ENCODE peak calls at places on chromosome 17, in four cellular contexts. A is CD4-positive, alpha-beta memory T cell; S is A549; F is mesenchymal stem cell. O is an unnamed sample. For H3K4me1, the result is how much of the 10 kb centered on the place peaks cover.

GRCh38 chr17:67779098-67779672 is 46.1 kb upstream of the BPTF start:
- DNase-seq in A (peak), S (peak), F (peak), O (peak)

GRCh38 chr17:77206125-77206523 is 65.4 kb downstream of the SEC14L1 start:
- DNase-seq in A (no peak), S (no peak), F (peak), O (no peak)

GRCh38 chr17:32317353-32317752 is 24.6 kb downstream of the C17orf75 start:
- DNase-seq in A (no peak), S (no peak), F (no peak), O (no peak)

GRCh38 chr17:6110592-6110991 is 40.4 kb downstream of the WSCD1 start:
- DNase-seq in A (no peak), S (peak), F (peak), O (no peak)

GRCh38 chr17:50767030-50767429 is 288 bp downstream of the ANKRD40CL start:
- DNase-seq in A (no peak), S (no peak), F (no peak), O (no peak)

GRCh38 chr17:8288336-8289102 is at the start of gene RANGRF:
- DNase-seq in A (peak), S (peak), F (peak), O (peak)

GRCh38 chr17:71677444-71677843 is 443.4 kb upstream of the SOX9 start:
- DNase-seq in A (no peak), S (no peak), F (no peak), O (no peak)

GRCh38 chr17:82126479-82127314 is 28.7 kb upstream of the FASN start:
- DNase-seq in A (peak), S (no peak), F (no peak), O (peak)

GRCh38 chr17:80886641-80887573 is 104.7 kb upstream of the CHMP6 start:
- DNase-seq in A (no peak), S (no peak), F (no peak), O (no peak)

GRCh38 chr17:35017021-35017420 is 36.7 kb downstream of the LIG3 start:
- DNase-seq in A (no peak), S (no peak), F (no peak), O (no peak)

GRCh38 chr17:70344356-70345060 is 175.2 kb downstream of the KCNJ2 start:
- DNase-seq in A (no peak), S (no peak), F (peak), O (no peak)

GRCh38 chr17:49101054-49101534 is 31.5 kb upstream of the B4GALNT2 start:
- DNase-seq in A (no peak), S (no peak), F (peak), O (no peak)

GRCh38 chr17:44501866-44502265 is 1.3 kb downstream of the GPATCH8 start:
- DNase-seq in A (no peak), S (no peak), F (peak), O (no peak)

GRCh38 chr17:1002412-1002753 is 5.5 kb downstream of the TIMM22 start:
- DNase-seq in A (no peak), S (no peak), F (peak), O (no peak)

GRCh38 chr17:33572615-33573014 is 279.5 kb upstream of the ASIC2 start:
- DNase-seq in A (no peak), S (peak), F (peak), O (no peak)

GRCh38 chr17:76272541-76273434 is 7.6 kb downstream of the UBALD2 start:
- DNase-seq in A (peak), S (no peak), F (peak), O (peak)

GRCh38 chr17:49447603-49448325 is 33.1 kb upstream of the PHB1 start:
- DNase-seq in A (no peak), S (no peak), F (no peak), O (no peak)

GRCh38 chr17:55606431-55606830 is 95.2 kb upstream of the SMIM36 start:
- DNase-seq in A (no peak), S (no peak), F (peak), O (no peak)

GRCh38 chr17:66650490-66650877 is 184.4 kb upstream of the CACNG5 start:
- DNase-seq in A (no peak), S (no peak), F (no peak), O (no peak)

GRCh38 chr17:17781591-17782424 is 55.0 kb downstream of the SREBF1 start:
- DNase-seq in A (peak), S (peak), F (peak), O (peak)

GRCh38 chr17:71985111-71986039 is 135.4 kb upstream of the SOX9 start:
- DNase-seq in A (no peak), S (no peak), F (no peak), O (no peak)

GRCh38 chr17:35160354-35161201 is 13.0 kb downstream of the UNC45B start:
- DNase-seq in A (peak), S (no peak), F (no peak), O (peak)

GRCh38 chr17:80871341-80871740 is 120.3 kb upstream of the CHMP6 start:
- DNase-seq in A (peak), S (no peak), F (no peak), O (no peak)

GRCh38 chr17:16273499-16273898 is 56.5 kb downstream of the PIGL start:
- DNase-seq in A (no peak), S (no peak), F (no peak), O (no peak)

GRCh38 chr17:8221663-8222379 is 11.4 kb upstream of the AURKB start:
- DNase-seq in A (peak), S (peak), F (peak), O (peak)

GRCh38 chr17:56478836-56479447 is 114.6 kb upstream of the NOG start:
- DNase-seq in A (no peak), S (peak), F (peak), O (no peak)

GRCh38 chr17:30433514-30433913 is 43.7 kb upstream of the GOSR1 start:
- DNase-seq in A (no peak), S (peak), F (peak), O (no peak)

GRCh38 chr17:44223574-44224046 is 4.1 kb upstream of the UBTF start:
- DNase-seq in A (no peak), S (no peak), F (no peak), O (no peak)

GRCh38 chr17:31327534-31328526 is 6.4 kb upstream of the EVI2A start:
- DNase-seq in A (no peak), S (peak), F (peak), O (no peak)

GRCh38 chr17:67151717-67152116 is 93.3 kb downstream of the HELZ start:
- DNase-seq in A (no peak), S (peak), F (no peak), O (no peak)

GRCh38 chr17:13420294-13421277 is 181.1 kb downstream of the HS3ST3A1 start:
- DNase-seq in A (no peak), S (peak), F (peak), O (no peak)

GRCh38 chr17:65191805-65192740 is 54.9 kb downstream of the RGS9 start:
- DNase-seq in A (no peak), S (peak), F (peak), O (no peak)

GRCh38 chr17:48048321-48049140 is at the start of gene NFE2L1:
- DNase-seq in A (peak), S (peak), F (peak), O (peak)

GRCh38 chr17:8226536-8227237 is 16.3 kb upstream of the AURKB start:
- DNase-seq in A (peak), S (peak), F (peak), O (peak)

GRCh38 chr17:7361906-7362305 is 7.0 kb downstream of the TMEM95 start:
- DNase-seq in A (no peak), S (no peak), F (no peak), O (no peak)

GRCh38 chr17:45972531-45972930 is 26.5 kb upstream of the STH start:
- DNase-seq in A (no peak), S (no peak), F (no peak), O (no peak)
- H3K27ac ChIP-seq in A (no peak), S (no peak), F (no peak), O (no peak)

GRCh38 chr17:4836221-4836620 is 3.1 kb downstream of the MINK1 start:
- DNase-seq in A (no peak), S (no peak), F (no peak), O (no peak)

GRCh38 chr17:4839965-4840892 is 7.1 kb downstream of the MINK1 start:
- DNase-seq in A (no peak), S (no peak), F (peak), O (no peak)

GRCh38 chr17:4839221-4839620 is 6.1 kb downstream of the MINK1 start:
- DNase-seq in A (no peak), S (no peak), F (no peak), O (no peak)

GRCh38 chr17:4837471-4838305 is 4.5 kb downstream of the MINK1 start:
- DNase-seq in A (no peak), S (no peak), F (no peak), O (no peak)

DNA sequence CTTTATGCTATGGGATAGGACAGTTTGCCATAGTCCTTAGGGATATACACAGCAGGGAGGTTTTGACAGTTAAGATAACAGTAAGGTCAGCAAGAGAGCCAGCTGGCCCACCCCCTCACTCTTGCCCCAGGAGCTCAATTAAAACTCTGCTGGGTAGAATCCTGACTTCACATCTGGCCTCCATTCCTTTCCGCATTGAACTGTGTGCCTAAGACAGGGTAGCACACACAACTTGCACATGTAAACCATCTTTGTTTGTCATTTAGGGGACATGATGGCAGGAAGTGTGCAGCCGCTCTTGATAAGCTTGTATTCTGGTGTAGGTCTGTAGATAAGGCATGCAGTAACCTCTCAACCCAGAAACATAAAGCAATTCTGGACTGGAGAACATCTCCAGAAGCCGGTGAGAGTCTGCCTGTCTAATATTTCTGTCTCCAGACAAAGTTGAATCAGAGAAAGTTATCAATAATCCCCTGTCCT is 5.2 kb downstream of the MINK1 start:
- DNase-seq in A (no peak), S (no peak), F (no peak), O (no peak)
- H3K4me1 ChIP-seq in A (half or more), S (under half), F (under half), O (under half)

GRCh38 chr17:27895110-27895895 is 2.1 kb upstream of the LYRM9 start:
- DNase-seq in A (no peak), S (no peak), F (no peak), O (no peak)

GRCh38 chr17:27891841-27892240 is 1.3 kb downstream of the LYRM9 start:
- DNase-seq in A (no peak), S (no peak), F (no peak), O (no peak)

GRCh38 chr17:27892542-27892865 is 661 bp downstream of the LYRM9 start:
- DNase-seq in A (no peak), S (no peak), F (no peak), O (no peak)

GRCh38 chr17:27893834-27894503 is 804 bp upstream of the LYRM9 start:
- DNase-seq in A (no peak), S (no peak), F (no peak), O (no peak)

DNA sequence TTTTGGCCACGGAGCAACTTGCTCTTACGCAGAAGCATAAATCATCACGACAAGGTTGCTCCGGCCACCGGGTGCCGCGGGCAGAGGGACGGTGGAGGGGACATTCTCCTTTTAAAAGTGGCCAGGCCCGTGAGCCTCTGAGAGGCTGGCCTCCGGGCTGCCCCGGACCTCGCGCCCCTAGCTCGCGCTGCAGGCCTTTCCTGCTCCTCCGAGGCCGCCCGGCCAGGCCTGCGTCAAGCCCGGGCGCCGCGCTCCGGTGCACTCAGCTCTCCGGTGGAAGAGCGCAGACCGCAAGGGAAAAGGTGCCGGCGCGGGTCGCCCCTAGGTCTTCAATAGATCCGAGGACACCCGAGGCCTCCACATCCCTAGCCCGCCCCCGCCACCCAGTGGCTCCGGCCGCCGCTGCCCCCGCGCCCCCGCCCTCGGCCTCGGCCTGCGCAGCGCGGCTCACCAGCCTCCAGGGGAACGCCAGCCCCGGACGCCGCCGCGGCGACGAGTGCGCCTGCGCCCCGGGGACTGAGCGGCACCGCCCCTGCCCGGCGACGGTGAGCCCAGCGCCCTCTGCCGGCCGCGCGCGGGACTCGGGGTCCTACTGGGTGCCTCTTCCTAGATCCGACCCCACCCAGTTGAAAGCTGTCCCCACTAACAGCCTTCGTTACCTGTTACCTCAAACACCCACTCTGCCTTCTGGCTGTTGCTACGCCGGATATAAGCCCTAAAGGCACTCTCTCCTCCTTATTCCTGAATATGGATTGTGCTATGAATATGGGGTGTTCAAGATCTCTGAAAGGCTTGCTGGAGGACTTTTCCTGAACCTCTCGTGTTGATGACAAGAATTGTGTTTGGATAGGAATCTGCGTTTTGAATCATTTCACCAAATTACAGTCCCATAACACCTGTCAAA is at the start of gene LYRM9:
- DNase-seq in A (peak), S (peak), F (peak), O (peak)
- H3K27ac ChIP-seq in A (peak), S (peak), F (no peak), O (peak)

GRCh38 chr17:2222901-2223616 is 80.5 kb downstream of the SMG6 start:
- DNase-seq in A (peak), S (no peak), F (peak), O (peak)

GRCh38 chr17:2223617-2223927 is 80.0 kb downstream of the SMG6 start:
- DNase-seq in A (no peak), S (no peak), F (no peak), O (no peak)

GRCh38 chr17:2218426-2218825 is 85.2 kb downstream of the SMG6 start:
- DNase-seq in A (no peak), S (no peak), F (no peak), O (no peak)

GRCh38 chr17:2227025-2227699 is 76.4 kb downstream of the SMG6 start:
- DNase-seq in A (no peak), S (no peak), F (no peak), O (no peak)

GRCh38 chr17:2222301-2222700 is 81.3 kb downstream of the SMG6 start:
- DNase-seq in A (no peak), S (no peak), F (no peak), O (no peak)
- H3K4me1 ChIP-seq in A (under half), S (under half), F (under half), O (under half)

GRCh38 chr17:41518031-41518430 is 659 bp downstream of the KRT15 start:
- DNase-seq in A (no peak), S (no peak), F (no peak), O (no peak)

GRCh38 chr17:41518789-41519449 is at the start of gene KRT15:
- DNase-seq in A (no peak), S (no peak), F (no peak), O (no peak)

GRCh38 chr17:41512789-41513547 is 5.7 kb downstream of the KRT15 start:
- DNase-seq in A (no peak), S (no peak), F (no peak), O (no peak)

GRCh38 chr17:41516828-41517283 is 1.8 kb downstream of the KRT15 start:
- DNase-seq in A (no peak), S (no peak), F (no peak), O (no peak)

GRCh38 chr17:41516147-41516827 is 2.4 kb downstream of the KRT15 start:
- DNase-seq in A (no peak), S (no peak), F (no peak), O (no peak)
- H3K27ac ChIP-seq in A (no peak), S (no peak), F (no peak), O (no peak)

DNA sequence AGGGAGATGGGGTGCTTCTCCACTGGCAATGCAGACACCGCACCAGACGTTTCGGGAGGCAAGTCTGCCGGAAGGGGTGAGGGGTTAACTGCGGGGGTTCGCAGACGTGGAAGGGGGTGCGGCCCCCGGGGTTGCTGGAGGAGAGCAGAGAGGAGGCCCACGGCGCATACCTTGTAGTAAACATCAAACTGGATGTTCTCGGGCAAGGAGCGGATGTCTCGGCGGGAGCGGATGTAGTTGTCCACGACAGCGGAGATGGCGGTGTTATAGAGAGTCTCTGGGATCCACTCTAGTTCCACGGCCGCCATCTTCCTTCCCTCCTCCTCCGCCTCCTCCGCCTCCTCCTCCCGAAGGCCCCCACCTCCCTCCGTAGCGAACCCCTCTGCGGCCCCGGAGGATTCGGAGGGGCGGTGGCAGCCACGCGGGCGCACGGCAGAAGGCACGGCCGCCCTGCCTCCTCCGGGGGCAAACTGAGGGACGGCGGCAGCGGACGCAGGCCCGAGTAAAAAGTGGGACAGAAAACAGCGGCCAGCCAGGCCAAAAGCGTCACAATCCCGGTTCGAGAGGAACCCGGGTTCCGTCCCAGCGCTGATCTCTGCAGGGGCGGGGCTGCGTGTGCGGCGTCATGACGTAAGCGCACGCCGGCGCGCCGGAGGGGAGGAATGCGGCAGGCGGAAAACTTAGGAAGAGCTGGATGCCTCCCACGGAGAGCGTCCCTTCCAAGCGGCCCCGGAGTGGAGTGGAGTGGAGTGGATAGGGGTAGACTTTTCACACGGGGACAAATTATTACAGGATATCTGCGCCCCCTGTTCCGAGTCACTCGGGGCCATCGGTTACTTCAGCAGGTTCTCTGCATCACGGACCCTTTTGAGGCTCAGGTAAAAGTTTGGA is at the start of gene APPBP2:
- DNase-seq in A (peak), S (peak), F (peak), O (peak)
- H3K4me1 ChIP-seq in A (under half), S (under half), F (under half), O (under half)

GRCh38 chr17:74758846-74759163 is 10.4 kb downstream of the NHERF1 start:
- DNase-seq in A (no peak), S (no peak), F (no peak), O (peak)

GRCh38 chr17:74755533-74755932 is 7.1 kb downstream of the NHERF1 start:
- DNase-seq in A (no peak), S (no peak), F (no peak), O (no peak)

GRCh38 chr17:74757931-74758845 is 9.8 kb downstream of the NHERF1 start:
- DNase-seq in A (no peak), S (peak), F (no peak), O (no peak)

GRCh38 chr17:74757502-74757901 is 9.1 kb downstream of the NHERF1 start:
- DNase-seq in A (no peak), S (no peak), F (no peak), O (no peak)

DNA sequence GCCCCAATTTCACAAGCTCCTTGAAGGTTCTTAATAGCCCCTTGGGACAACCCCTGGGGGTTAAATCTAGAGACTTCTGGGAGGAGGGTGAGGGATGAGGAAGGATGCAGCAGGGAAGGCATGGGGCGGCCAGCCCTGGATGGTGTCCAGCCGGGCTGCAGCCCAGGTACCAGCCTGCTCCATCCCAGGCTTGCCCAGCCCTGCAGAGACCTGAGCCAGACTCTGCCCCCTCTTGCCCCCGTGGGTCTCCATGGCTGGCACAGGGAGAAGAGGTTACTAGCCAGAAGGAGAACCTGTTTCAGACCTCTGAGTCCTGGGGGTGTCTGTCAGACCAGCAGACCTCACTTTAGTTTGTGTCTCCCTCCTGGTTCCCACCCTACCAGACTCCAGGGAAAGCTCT is 8.5 kb downstream of the NHERF1 start:
- DNase-seq in A (no peak), S (no peak), F (no peak), O (no peak)
- H3K27ac ChIP-seq in A (peak), S (peak), F (no peak), O (peak)

DNA sequence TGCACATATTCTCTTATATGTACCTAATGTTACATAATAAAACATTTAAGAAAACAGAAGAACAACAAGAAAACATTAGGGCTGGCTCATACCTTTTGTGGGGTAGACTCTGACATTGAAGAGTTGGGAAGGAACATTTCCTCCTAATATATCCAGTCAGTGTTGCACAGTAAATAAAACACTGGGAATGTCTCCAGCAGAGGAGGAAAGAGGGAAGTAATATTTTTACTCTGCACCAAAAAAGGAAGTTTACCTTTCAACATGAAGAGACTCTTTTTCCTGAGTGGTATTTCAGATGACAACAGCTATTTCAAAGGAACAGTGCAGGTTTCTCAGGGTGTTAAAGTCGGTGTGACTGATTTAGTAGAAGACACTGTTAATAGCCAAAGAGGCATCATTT is 31.9 kb downstream of the EPN2 start:
- DNase-seq in A (no peak), S (no peak), F (no peak), O (no peak)
- H3K4me1 ChIP-seq in A (under half), S (under half), F (under half), O (under half)

O was measured in CD8-positive, alpha-beta T cell.